ENCODE peak calls at places on chromosomes 13 and 19, in ten cellular contexts. C, L, G, P, E, J, W, B, Y and Q are unnamed samples.

GRCh38 chr13:102100234-102100633 is 301.6 kb downstream of the FGF14 start:
- DNase-seq in Y (no peak), G (no peak), W (no peak), J (no peak), P (no peak), C (no peak), E (no peak), L (peak), B (no peak), Q (no peak)

GRCh38 chr13:61136515-61136914 is 279.1 kb downstream of the PCDH20 start:
- DNase-seq in J (no peak), L (no peak), P (no peak), E (no peak), W (no peak), Y (no peak), G (no peak), C (no peak), B (no peak), Q (no peak)

GRCh38 chr19:16615788-16616187 is 12.2 kb downstream of the MED26 start:
- DNase-seq in E (no peak), P (no peak), B (no peak), Y (no peak), J (no peak), C (no peak), G (no peak), W (no peak), L (peak), Q (no peak)

GRCh38 chr19:45958320-45958719 is 15.3 kb downstream of the NOVA2 start:
- DNase-seq in L (no peak), E (no peak), G (no peak), Y (no peak), W (no peak), J (no peak), C (no peak), B (no peak), P (no peak), Q (no peak)

GRCh38 chr13:87669379-87669978 is 1.7 kb upstream of the SLITRK5 start:
- DNase-seq in B (no peak), L (peak), Y (no peak), J (no peak), C (peak), P (no peak), W (no peak), E (peak), G (peak), Q (no peak)

GRCh38 chr19:49512970-49513745 is 697 bp downstream of the FCGRT start:
- DNase-seq in C (peak), J (no peak), P (peak), B (no peak), E (peak), L (peak), G (no peak), W (no peak), Y (peak), Q (no peak)

GRCh38 chr19:10946964-10947657 is 13.7 kb upstream of the SMARCA4 start:
- DNase-seq in B (no peak), C (no peak), E (no peak), J (no peak), L (no peak), Y (no peak), G (no peak), P (no peak), W (no peak), Q (no peak)

GRCh38 chr13:45807520-45808099 is 43.9 kb downstream of the SIAH3 start:
- DNase-seq in W (peak), C (peak), P (no peak), B (peak), E (peak), Y (no peak), G (peak), L (peak), J (no peak), Q (no peak)

GRCh38 chr13:21175656-21176194 is 627 bp downstream of the SKA3 start:
- DNase-seq in J (no peak), L (no peak), P (no peak), W (no peak), E (no peak), B (no peak), C (no peak), Y (no peak), G (no peak), Q (no peak)

GRCh38 chr13:25493930-25494707 is 122.3 kb downstream of the ATP8A2 start:
- DNase-seq in B (no peak), L (peak), Y (no peak), J (no peak), W (no peak), G (no peak), C (peak), E (no peak), P (no peak), Q (no peak)

GRCh38 chr19:51250786-51251452 is at the start of gene SIGLECL1:
- DNase-seq in B (no peak), G (no peak), Y (no peak), C (no peak), L (peak), P (no peak), W (no peak), E (no peak), J (no peak), Q (no peak)

GRCh38 chr19:3897936-3898335 is 17.5 kb downstream of the ATCAY start:
- DNase-seq in J (no peak), G (no peak), L (no peak), B (no peak), Y (no peak), C (no peak), P (no peak), E (no peak), W (no peak), Q (no peak)

GRCh38 chr19:41025871-41026270 is 34.8 kb downstream of the CYP2B6 start:
- DNase-seq in J (no peak), Y (no peak), P (no peak), B (peak), L (peak), C (no peak), W (no peak), E (no peak), G (no peak), Q (no peak)

GRCh38 chr13:27276188-27276587 is 5.6 kb downstream of the RASL11A start:
- DNase-seq in W (no peak), P (no peak), G (no peak), J (no peak), L (no peak), E (no peak), Y (no peak), C (no peak), B (peak), Q (no peak)

GRCh38 chr19:55255618-55256423 is 3.0 kb downstream of the PPP6R1 start:
- DNase-seq in P (no peak), J (no peak), W (no peak), B (no peak), L (no peak), C (no peak), G (peak), E (no peak), Y (no peak), Q (no peak)

GRCh38 chr13:81957121-81957520 is 1616.2 kb upstream of the SPRY2 start:
- DNase-seq in B (no peak), L (peak), G (no peak), Y (no peak), W (no peak), J (no peak), C (no peak), E (no peak), P (no peak), Q (no peak)

GRCh38 chr19:33403221-33403972 is 29.9 kb downstream of the CEBPG start:
- DNase-seq in Y (peak), W (peak), P (peak), C (no peak), L (no peak), G (no peak), B (no peak), E (peak), J (peak), Q (no peak)

GRCh38 chr19:35462476-35462953 is 14.5 kb downstream of the FFAR2 start:
- DNase-seq in Y (no peak), E (no peak), L (no peak), J (no peak), C (no peak), B (no peak), G (no peak), P (no peak), W (no peak), Q (no peak)

GRCh38 chr19:53597023-53597422 is 34.8 kb upstream of the DPRX start:
- DNase-seq in P (no peak), Y (no peak), L (no peak), B (no peak), G (no peak), W (no peak), E (no peak), C (no peak), J (no peak), Q (no peak)

GRCh38 chr13:23558675-23559536 is 11.3 kb upstream of the TNFRSF19 start:
- DNase-seq in Y (peak), E (peak), J (no peak), L (peak), G (peak), C (no peak), W (no peak), B (peak), P (peak), Q (no peak)

GRCh38 chr19:42028304-42029216 is 34.5 kb upstream of the ATP1A3 start:
- DNase-seq in W (no peak), P (peak), B (no peak), L (peak), Y (no peak), E (no peak), C (peak), J (no peak), G (peak), Q (no peak)

GRCh38 chr13:108963846-108964600 is 334.6 kb downstream of the MYO16 start:
- DNase-seq in B (no peak), Y (no peak), P (no peak), L (no peak), W (no peak), G (peak), J (no peak), C (no peak), E (no peak), Q (no peak)

GRCh38 chr19:18683955-18684641 is 618 bp downstream of the CRTC1 start:
- DNase-seq in B (no peak), Y (no peak), E (no peak), C (no peak), P (no peak), J (no peak), W (no peak), G (no peak), L (no peak), Q (no peak)

GRCh38 chr13:65400707-65401106 is 1829.4 kb downstream of the PCDH9 start:
- DNase-seq in J (no peak), W (no peak), L (no peak), C (no peak), G (no peak), Y (no peak), B (no peak), P (no peak), E (no peak), Q (no peak)

GRCh38 chr13:65401315-65401714 is 1828.8 kb downstream of the PCDH9 start:
- DNase-seq in B (no peak), G (no peak), L (no peak), C (no peak), W (no peak), P (no peak), Y (no peak), J (no peak), E (no peak), Q (no peak)
- TF ChIP-seq CTCF in B (no peak), G (no peak), L (no peak), C (no peak), W (no peak), P (no peak), Y (no peak), J (no peak), E (no peak), Q (no peak)

GRCh38 chr19:4937060-4937459 is 27.8 kb downstream of the UHRF1 start:
- DNase-seq in B (no peak), C (no peak), G (no peak), P (no peak), Y (no peak), E (no peak), W (no peak), J (no peak), L (no peak), Q (no peak)
- H3K27ac ChIP-seq in B (no peak), C (no peak), G (no peak), P (no peak), Y (no peak), E (no peak), W (no peak), J (no peak), L (no peak), Q (no peak)

GRCh38 chr13:90455861-90456260 is 891.6 kb upstream of the MIR17HG start:
- DNase-seq in P (no peak), J (no peak), Y (no peak), G (peak), E (no peak), L (no peak), B (no peak), W (no peak), C (no peak), Q (no peak)
- TF ChIP-seq CTCF in P (no peak), J (no peak), Y (no peak), G (peak), E (no peak), L (no peak), B (no peak), W (no peak), C (no peak), Q (no peak)

DNA sequence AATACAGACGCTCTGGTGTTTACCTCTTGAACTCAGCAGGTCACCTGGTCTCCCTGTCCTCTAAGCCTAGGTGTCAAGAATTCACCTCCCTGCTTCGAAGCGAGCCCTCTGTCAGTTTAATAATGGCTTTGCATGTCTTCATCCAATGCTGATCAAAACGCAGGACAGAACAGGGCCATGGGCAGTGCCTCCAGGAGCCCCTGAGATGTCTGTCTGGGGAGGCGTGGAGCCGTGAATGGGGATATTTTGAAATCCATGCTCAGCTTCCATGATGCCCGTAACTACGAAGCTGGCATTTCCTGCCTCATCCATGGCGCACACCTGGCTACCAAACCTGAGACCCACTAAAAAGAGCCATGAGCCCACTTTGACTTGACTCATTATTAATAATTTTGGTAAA is 113.7 kb downstream of the RAB20 start:
- DNase-seq in P (no peak), J (no peak), W (no peak), G (no peak), E (no peak), L (no peak), C (no peak), B (no peak), Y (no peak), Q (no peak)
- H3K27ac ChIP-seq in P (no peak), J (no peak), W (no peak), G (peak), E (no peak), L (peak), C (no peak), B (no peak), Y (no peak), Q (no peak)

GRCh38 chr13:78806457-78806856 is 147.5 kb upstream of the OBI1 start:
- DNase-seq in E (no peak), G (peak), J (no peak), P (no peak), Y (no peak), L (peak), B (no peak), C (no peak), W (no peak), Q (no peak)
- TF ChIP-seq CTCF in E (peak), G (peak), J (no peak), P (no peak), Y (peak), L (peak), B (no peak), C (no peak), W (no peak), Q (no peak)